ENCODE peak calls at places on chromosomes 3 and 15, in four cellular contexts. One of them, this sample, is unnamed.

GRCh38 chr15:35863655-35864054 is 317.7 kb upstream of the DPH6 start:
- DNase-seq in ELF-1: no peak
- DNase-seq in ACHN: no peak
- DNase-seq in GM23338: no peak
- DNase-seq in this sample: no peak

GRCh38 chr3:64438837-64439236 is 213.6 kb upstream of the PRICKLE2 start:
- DNase-seq in ELF-1: peak
- DNase-seq in ACHN: no peak
- DNase-seq in GM23338: peak
- DNase-seq in this sample: no peak

GRCh38 chr3:148990211-148990610 is 1.1 kb upstream of the GYG1 start:
- DNase-seq in ELF-1: no peak
- DNase-seq in ACHN: no peak
- DNase-seq in GM23338: no peak
- DNase-seq in this sample: no peak

GRCh38 chr15:90869601-90870353 is 1.4 kb downstream of the FURIN start:
- DNase-seq in ELF-1: peak
- DNase-seq in ACHN: peak
- DNase-seq in GM23338: peak
- DNase-seq in this sample: peak

GRCh38 chr3:134372405-134373277 is 1.6 kb downstream of the AMOTL2 start:
- DNase-seq in ELF-1: peak
- DNase-seq in ACHN: peak
- DNase-seq in GM23338: no peak
- DNase-seq in this sample: no peak

GRCh38 chr3:129162729-129163579 is 2.1 kb upstream of the ISY1 start:
- DNase-seq in ELF-1: no peak
- DNase-seq in ACHN: peak
- DNase-seq in GM23338: peak
- DNase-seq in this sample: peak

GRCh38 chr15:80679805-80680175 is 15.3 kb upstream of the ABHD17C start:
- DNase-seq in ELF-1: no peak
- DNase-seq in ACHN: no peak
- DNase-seq in GM23338: no peak
- DNase-seq in this sample: no peak

GRCh38 chr15:35850284-35850683 is 304.3 kb upstream of the DPH6 start:
- DNase-seq in ELF-1: no peak
- DNase-seq in ACHN: no peak
- DNase-seq in GM23338: no peak
- DNase-seq in this sample: no peak

GRCh38 chr3:13066236-13066635 is 7.0 kb downstream of the IQSEC1 start:
- DNase-seq in ELF-1: no peak
- DNase-seq in ACHN: no peak
- DNase-seq in GM23338: no peak
- DNase-seq in this sample: no peak

GRCh38 chr15:82919231-82919886 is 33.2 kb downstream of the HOMER2 start:
- DNase-seq in ELF-1: no peak
- DNase-seq in ACHN: no peak
- DNase-seq in GM23338: no peak
- DNase-seq in this sample: no peak

GRCh38 chr3:142888484-142889262 is at the start of gene PCOLCE2:
- DNase-seq in ELF-1: peak
- DNase-seq in ACHN: peak
- DNase-seq in GM23338: peak
- DNase-seq in this sample: peak

GRCh38 chr15:88433046-88433685 is 34.0 kb downstream of the MRPL46 start:
- DNase-seq in ELF-1: no peak
- DNase-seq in ACHN: no peak
- DNase-seq in GM23338: no peak
- DNase-seq in this sample: no peak

GRCh38 chr3:41682996-41683395 is 278.9 kb downstream of the ULK4 start:
- DNase-seq in ELF-1: no peak
- DNase-seq in ACHN: peak
- DNase-seq in GM23338: no peak
- DNase-seq in this sample: no peak

GRCh38 chr3:189900578-189900977 is 220.1 kb downstream of the P3H2 start:
- DNase-seq in ELF-1: no peak
- DNase-seq in ACHN: no peak
- DNase-seq in GM23338: no peak
- DNase-seq in this sample: no peak

GRCh38 chr15:34365073-34365825 is 1.7 kb downstream of the LPCAT4 start:
- DNase-seq in ELF-1: no peak
- DNase-seq in ACHN: no peak
- DNase-seq in GM23338: peak
- DNase-seq in this sample: peak

GRCh38 chr15:64571857-64572291 is 111.5 kb downstream of the ZNF609 start:
- DNase-seq in ELF-1: peak
- DNase-seq in ACHN: no peak
- DNase-seq in GM23338: no peak
- DNase-seq in this sample: peak

GRCh38 chr3:127746400-127747057 is 73.8 kb downstream of the ABTB1 start:
- DNase-seq in ELF-1: no peak
- DNase-seq in ACHN: no peak
- DNase-seq in GM23338: no peak
- DNase-seq in this sample: peak

GRCh38 chr3:7709383-7710082 is 792.1 kb upstream of the LMCD1 start:
- DNase-seq in ELF-1: no peak
- DNase-seq in ACHN: no peak
- DNase-seq in GM23338: no peak
- DNase-seq in this sample: peak

GRCh38 chr3:21216598-21216997 is 534.4 kb downstream of the ZNF385D start:
- DNase-seq in ELF-1: no peak
- DNase-seq in ACHN: peak
- DNase-seq in GM23338: peak
- DNase-seq in this sample: peak

GRCh38 chr3:181725830-181726229 is 14.1 kb downstream of the SOX2 start:
- DNase-seq in ELF-1: no peak
- DNase-seq in ACHN: no peak
- DNase-seq in GM23338: no peak
- DNase-seq in this sample: no peak

GRCh38 chr3:18442743-18443669 is 17.9 kb upstream of the SATB1 start:
- DNase-seq in ELF-1: no peak
- DNase-seq in ACHN: no peak
- DNase-seq in GM23338: peak
- DNase-seq in this sample: peak

GRCh38 chr15:88861621-88862020 is 33.7 kb downstream of the HAPLN3 start:
- DNase-seq in ELF-1: no peak
- DNase-seq in ACHN: no peak
- DNase-seq in GM23338: no peak
- DNase-seq in this sample: no peak

GRCh38 chr15:77243716-77244401 is 172.9 kb upstream of the TSPAN3 start:
- DNase-seq in ELF-1: no peak
- DNase-seq in ACHN: no peak
- DNase-seq in GM23338: no peak
- DNase-seq in this sample: no peak

GRCh38 chr3:62167566-62168262 is 205.6 kb downstream of the FEZF2 start:
- DNase-seq in ELF-1: no peak
- DNase-seq in ACHN: no peak
- DNase-seq in GM23338: no peak
- DNase-seq in this sample: no peak

GRCh38 chr3:149023951-149024350 is 32.6 kb downstream of the GYG1 start:
- DNase-seq in ELF-1: no peak
- DNase-seq in ACHN: no peak
- DNase-seq in GM23338: peak
- DNase-seq in this sample: no peak

GRCh38 chr3:192916455-192917257 is 1.0 kb downstream of the MB21D2 start:
- DNase-seq in ELF-1: peak
- DNase-seq in ACHN: peak
- DNase-seq in GM23338: peak
- DNase-seq in this sample: peak

GRCh38 chr3:161163297-161163696 is 57.8 kb upstream of the NMD3 start:
- DNase-seq in ELF-1: peak
- DNase-seq in ACHN: peak
- DNase-seq in GM23338: peak
- DNase-seq in this sample: peak

GRCh38 chr3:107578523-107578922 is 55.8 kb downstream of the BBX start:
- DNase-seq in ELF-1: peak
- DNase-seq in ACHN: no peak
- DNase-seq in GM23338: peak
- DNase-seq in this sample: peak

GRCh38 chr3:128619146-128619890 is 31.3 kb downstream of the RPN1 start:
- DNase-seq in ELF-1: no peak
- DNase-seq in ACHN: peak
- DNase-seq in GM23338: no peak
- DNase-seq in this sample: no peak

GRCh38 chr15:64921711-64922110 is 10.0 kb downstream of the ANKDD1A start:
- DNase-seq in ELF-1: no peak
- DNase-seq in ACHN: no peak
- DNase-seq in GM23338: no peak
- DNase-seq in this sample: peak

GRCh38 chr3:164024786-164025185 is 1053.5 kb downstream of the SI start:
- DNase-seq in ELF-1: no peak
- DNase-seq in ACHN: no peak
- DNase-seq in GM23338: no peak
- DNase-seq in this sample: no peak